ENCODE peak calls at places on chromosomes 12 and 14, in ten cellular contexts. V, A, S, T, B, E, K, N, Q and C are unnamed samples.

GRCh38 chr12:104055686-104056388 is 5.8 kb upstream of the GLT8D2 start:
- DNase-seq in N (no peak), B (peak; percentile 13), E (peak; percentile 58), T (no peak), S (peak; percentile 82), Q (peak; percentile 92), A (peak; percentile 83), K (no peak), V (no peak), C (no peak)

GRCh38 chr14:50363734-50364113 is 33.0 kb downstream of the CDKL1 start:
- DNase-seq in N (no peak), Q (no peak), T (no peak), K (no peak), E (peak; percentile 48), S (no peak), A (no peak), B (no peak), V (no peak), C (no peak)

GRCh38 chr12:117699575-117699974 is 269.2 kb downstream of the KSR2 start:
- DNase-seq in V (no peak), A (no peak), K (no peak), B (no peak), E (no peak), N (no peak), T (no peak), S (no peak), Q (no peak), C (no peak)

GRCh38 chr12:120856980-120857379 is 47.2 kb downstream of the SPPL3 start:
- DNase-seq in E (no peak), N (peak; percentile 23), V (no peak), S (no peak), T (no peak), A (no peak), B (no peak), K (no peak), Q (no peak), C (no peak)

GRCh38 chr12:103326190-103326589 is 169.6 kb downstream of the C12orf42 start:
- DNase-seq in E (no peak), Q (no peak), T (no peak), S (peak; percentile 27), A (no peak), N (peak; percentile 0), K (peak; percentile 20), B (no peak), V (peak; percentile 39), C (no peak)

GRCh38 chr14:61178226-61179060 is 102.7 kb downstream of the TMEM30B start:
- DNase-seq in A (no peak), E (no peak), S (no peak), N (no peak), Q (no peak), K (peak; percentile 85), V (peak; percentile 87), B (no peak), T (no peak), C (no peak)

GRCh38 chr14:103885509-103885932 is 38.1 kb upstream of the PPP1R13B start:
- DNase-seq in B (no peak), K (no peak), Q (no peak), N (no peak), V (no peak), S (no peak), T (no peak), A (no peak), E (no peak), C (no peak)

GRCh38 chr12:71731439-71732356 is 23.0 kb upstream of the RAB21 start:
- DNase-seq in V (peak; percentile 36), E (no peak), Q (no peak), B (no peak), S (no peak), N (peak; percentile 63), K (peak; percentile 79), T (no peak), A (no peak), C (no peak)

GRCh38 chr12:131102991-131103609 is 149.4 kb downstream of the ADGRD1 start:
- DNase-seq in E (peak; percentile 57), Q (peak; percentile 48), B (peak; percentile 7), N (no peak), A (peak; percentile 26), K (no peak), T (peak; percentile 62), S (no peak), V (no peak), C (no peak)
- TF ChIP-seq EP300 in E (no peak), Q (no peak), B (no peak), N (no peak), A (no peak), K (no peak), T (no peak), S (no peak), V (no peak), C (no peak)

GRCh38 chr14:64953310-64953654 is 10.7 kb upstream of the GPX2 start:
- DNase-seq in K (no peak), A (no peak), E (no peak), B (no peak), T (no peak), S (no peak), Q (peak; percentile 43), N (no peak), V (no peak), C (no peak)

GRCh38 chr14:64953661-64954060 is 11.1 kb upstream of the GPX2 start:
- DNase-seq in N (no peak), B (no peak), E (no peak), Q (peak; percentile 42), A (no peak), V (no peak), T (no peak), K (no peak), S (peak; percentile 43), C (no peak)

GRCh38 chr14:64955297-64955696 is 12.8 kb upstream of the GPX2 start:
- DNase-seq in Q (peak; percentile 50), K (no peak), T (no peak), E (no peak), V (no peak), S (no peak), A (peak; percentile 34), B (no peak), N (no peak), C (no peak)

GRCh38 chr14:64952598-64953309 is 10.2 kb upstream of the GPX2 start:
- DNase-seq in A (no peak), N (peak; percentile 65), K (no peak), T (no peak), S (no peak), E (no peak), Q (peak; percentile 4), V (peak; percentile 46), B (no peak), C (no peak)

DNA sequence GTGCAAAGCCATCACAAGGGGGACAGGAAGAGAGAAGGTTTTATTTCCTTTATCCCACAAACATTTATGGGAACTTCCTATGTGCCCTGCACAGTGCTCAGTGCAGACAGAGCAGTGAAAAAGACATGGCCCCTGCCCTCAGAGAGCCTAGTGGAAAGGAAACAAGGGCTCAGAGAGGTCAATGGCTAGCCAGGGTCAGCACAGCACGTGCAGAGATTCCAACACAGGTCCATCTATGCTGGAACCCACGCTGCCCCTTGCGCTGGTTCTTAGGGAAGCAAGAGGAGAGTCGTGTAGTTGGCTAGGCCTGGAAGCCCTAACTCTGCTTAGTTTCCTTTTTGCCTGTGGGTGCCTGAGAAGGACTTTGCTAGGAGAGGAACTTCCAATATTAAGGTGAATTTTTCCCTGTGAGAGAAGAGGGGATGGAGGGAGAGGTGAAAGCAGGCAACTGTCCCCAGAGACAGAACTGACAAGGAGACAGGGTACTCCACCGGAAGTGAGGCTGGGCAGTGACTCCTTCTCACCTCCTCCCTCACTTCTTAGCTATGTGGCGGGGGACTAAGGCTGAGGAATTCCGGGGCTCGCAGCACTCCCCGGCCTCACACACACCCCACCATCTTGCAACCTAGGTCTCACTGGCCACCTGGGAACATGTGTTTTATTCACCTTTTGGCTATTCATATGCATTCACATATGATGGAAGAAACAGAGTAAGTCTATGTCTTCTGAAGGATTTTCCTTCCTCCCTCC is 12.1 kb upstream of the GPX2 start:
- DNase-seq in A (no peak), V (no peak), S (no peak), B (no peak), K (no peak), Q (peak; percentile 40), T (no peak), E (no peak), N (no peak), C (no peak)
- TF ChIP-seq EP300 in A (no peak), V (no peak), S (no peak), B (no peak), K (no peak), Q (no peak), T (no peak), E (no peak), N (no peak), C (no peak)

GRCh38 chr14:95064256-95064655 is 93.1 kb downstream of the DICER1 start:
- DNase-seq in S (no peak), T (no peak), Q (peak; percentile 41), V (no peak), N (no peak), E (no peak), B (no peak), A (peak; percentile 10), K (no peak), C (no peak)

GRCh38 chr14:95062946-95063345 is 94.4 kb downstream of the DICER1 start:
- DNase-seq in V (no peak), N (no peak), E (no peak), T (no peak), K (no peak), A (no peak), B (no peak), Q (peak; percentile 27), S (no peak), C (no peak)

GRCh38 chr14:95061317-95062093 is 95.8 kb downstream of the DICER1 start:
- DNase-seq in K (no peak), E (no peak), N (no peak), S (no peak), B (no peak), Q (peak; percentile 39), A (no peak), V (no peak), T (no peak), C (no peak)

GRCh38 chr14:95063391-95063790 is 93.9 kb downstream of the DICER1 start:
- DNase-seq in K (no peak), Q (peak; percentile 8), E (no peak), T (no peak), B (no peak), A (no peak), V (no peak), S (no peak), N (no peak), C (no peak)

DNA sequence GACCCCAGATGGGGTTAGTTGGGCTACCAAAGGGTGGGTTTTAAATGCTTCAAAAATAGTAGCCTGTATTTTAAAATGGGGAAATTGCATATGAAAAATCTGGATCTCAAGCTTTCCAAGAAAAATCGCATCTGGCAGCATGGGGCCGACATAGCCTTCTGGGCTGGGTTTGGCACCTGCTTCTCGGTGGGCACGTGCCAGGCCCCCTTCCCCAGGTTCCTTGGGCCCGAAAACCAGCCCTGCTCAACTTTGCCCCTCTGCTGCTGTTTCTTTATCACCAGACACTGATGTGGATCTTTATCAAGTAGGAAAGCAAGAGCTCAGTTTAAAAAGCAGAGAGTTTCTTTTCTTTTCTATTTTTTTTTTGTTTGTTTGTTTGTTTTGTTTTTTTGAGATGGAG is 95.1 kb downstream of the DICER1 start:
- DNase-seq in Q (peak; percentile 27), A (no peak), V (no peak), T (no peak), E (no peak), K (no peak), S (no peak), N (no peak), B (no peak), C (no peak)
- TF ChIP-seq EP300 in Q (no peak), A (no peak), V (no peak), T (no peak), E (no peak), K (no peak), S (no peak), N (no peak), B (no peak), C (no peak)

GRCh38 chr14:36553650-36554260 is 28.7 kb downstream of the NKX2-8 start:
- DNase-seq in S (peak; percentile 45), B (no peak), Q (no peak), K (peak; percentile 65), V (peak; percentile 64), T (no peak), N (peak; percentile 38), E (no peak), A (no peak), C (peak; percentile 16)
- TF ChIP-seq EP300 in S (no peak), B (no peak), Q (no peak), K (no peak), V (no peak), T (no peak), N (no peak), E (no peak), A (no peak), C (no peak)